ENCODE peak calls at places on chromosomes 1 and 21, in eight cellular contexts. M is H9, W is stomach, Q is lower lobe of right lung, U is Calu3, A is psoas muscle, E is mammary epithelial cell, I is B cell. L is an unnamed sample.

GRCh38 chr1:207134550-207134949 is 30.5 kb downstream of the C4BPA start:
- DNase-seq in W (no peak), Q (no peak), E (no peak), A (no peak), I (no peak), M (no peak), U (no peak), L (no peak)

GRCh38 chr21:46384556-46384955 is 60.6 kb downstream of the PCNT start:
- DNase-seq in E (no peak), U (no peak), W (no peak), Q (no peak), A (no peak), I (no peak), M (no peak), L (no peak)

GRCh38 chr1:234758851-234759250 is 148.9 kb upstream of the IRF2BP2 start:
- DNase-seq in I (no peak), Q (no peak), A (no peak), W (no peak), M (no peak), E (no peak), U (no peak), L (no peak)

GRCh38 chr1:186026946-186027345 is 292.8 kb downstream of the HMCN1 start:
- DNase-seq in Q (no peak), U (no peak), W (no peak), M (no peak), E (no peak), I (no peak), A (no peak), L (no peak)

GRCh38 chr1:101483982-101484381 is 247.2 kb downstream of the S1PR1 start:
- DNase-seq in A (no peak), U (no peak), Q (no peak), W (no peak), I (no peak), M (no peak), E (no peak), L (no peak)

GRCh38 chr1:16082283-16083038 is 9.0 kb upstream of the FAM131C start:
- DNase-seq in U (peak), A (peak), M (peak), E (peak), Q (peak), I (peak), W (peak), L (no peak)

GRCh38 chr1:214377886-214378285 is 96.9 kb downstream of the SMYD2 start:
- DNase-seq in W (no peak), A (no peak), Q (no peak), E (peak), M (no peak), I (no peak), U (no peak), L (no peak)

GRCh38 chr1:2112280-2112701 is 62.1 kb downstream of the PRKCZ start:
- DNase-seq in U (no peak), I (peak), M (no peak), W (no peak), A (peak), Q (peak), E (no peak), L (no peak)

GRCh38 chr1:154863702-154864174 is 6.3 kb downstream of the KCNN3 start:
- DNase-seq in W (peak), U (peak), I (no peak), Q (no peak), A (peak), M (peak), E (no peak), L (no peak)

GRCh38 chr1:7255303-7256058 is 470.2 kb downstream of the CAMTA1 start:
- DNase-seq in Q (no peak), M (no peak), A (no peak), U (no peak), I (no peak), W (no peak), E (no peak), L (peak)

GRCh38 chr1:201360901-201361651 is 16.4 kb downstream of the TNNT2 start:
- DNase-seq in A (no peak), Q (peak), W (no peak), U (no peak), I (no peak), E (no peak), M (no peak), L (no peak)

GRCh38 chr1:155220566-155220965 is 12.1 kb downstream of the MTX1 start:
- DNase-seq in Q (no peak), W (no peak), A (no peak), E (no peak), U (no peak), I (no peak), M (no peak), L (no peak)

GRCh38 chr1:11316701-11317100 is 43.7 kb downstream of the UBIAD1 start:
- DNase-seq in A (no peak), E (peak), U (no peak), M (no peak), W (no peak), I (no peak), Q (no peak), L (no peak)

GRCh38 chr1:108896160-108897150 is 19.7 kb downstream of the GPSM2 start:
- DNase-seq in U (no peak), A (peak), Q (no peak), I (no peak), E (no peak), M (peak), W (no peak), L (no peak)

GRCh38 chr1:171300401-171300800 is 13.6 kb upstream of the FMO4 start:
- DNase-seq in E (no peak), I (no peak), W (no peak), A (no peak), M (no peak), U (no peak), Q (no peak), L (no peak)

GRCh38 chr1:150022357-150022756 is 11.8 kb upstream of the OTUD7B start:
- DNase-seq in A (no peak), U (no peak), E (peak), M (peak), W (no peak), Q (no peak), I (no peak), L (no peak)

GRCh38 chr1:18340158-18340764 is 140.5 kb upstream of the KLHDC7A start:
- DNase-seq in E (no peak), U (no peak), Q (no peak), I (no peak), W (no peak), M (no peak), A (no peak), L (no peak)

GRCh38 chr1:15757575-15758401 is 807 bp upstream of the FBLIM1 start:
- DNase-seq in I (no peak), Q (no peak), M (peak), A (no peak), U (no peak), W (no peak), E (no peak), L (no peak)

GRCh38 chr1:97017895-97018294 is 296.3 kb downstream of the PTBP2 start:
- DNase-seq in A (no peak), I (no peak), Q (no peak), M (peak), W (no peak), U (peak), E (no peak), L (no peak)

GRCh38 chr1:20666804-20667203 is 5.6 kb upstream of the DDOST start:
- DNase-seq in Q (no peak), E (peak), W (no peak), A (no peak), I (no peak), U (no peak), M (no peak), L (no peak)

GRCh38 chr1:27530192-27530591 is 40.2 kb upstream of the WASF2 start:
- DNase-seq in A (no peak), U (no peak), E (no peak), Q (no peak), I (no peak), M (no peak), W (no peak), L (no peak)

GRCh38 chr21:32727478-32727727 is 410 bp downstream of the SYNJ1 start:
- DNase-seq in M (no peak), Q (no peak), U (peak), W (peak), A (peak), I (no peak), E (no peak), L (no peak)

GRCh38 chr1:145962157-145963102 is 1.9 kb downstream of the ANKRD34A start:
- DNase-seq in I (peak), E (no peak), Q (no peak), A (peak), U (no peak), M (no peak), W (no peak), L (no peak)

GRCh38 chr1:107750364-107750959 is 214.5 kb downstream of the VAV3 start:
- DNase-seq in E (peak), W (peak), M (peak), A (no peak), I (no peak), U (peak), Q (peak), L (peak)

GRCh38 chr1:235069577-235070563 is 58.8 kb downstream of the TOMM20 start:
- DNase-seq in E (peak), I (no peak), U (peak), Q (peak), M (no peak), W (peak), A (peak), L (no peak)

DNA sequence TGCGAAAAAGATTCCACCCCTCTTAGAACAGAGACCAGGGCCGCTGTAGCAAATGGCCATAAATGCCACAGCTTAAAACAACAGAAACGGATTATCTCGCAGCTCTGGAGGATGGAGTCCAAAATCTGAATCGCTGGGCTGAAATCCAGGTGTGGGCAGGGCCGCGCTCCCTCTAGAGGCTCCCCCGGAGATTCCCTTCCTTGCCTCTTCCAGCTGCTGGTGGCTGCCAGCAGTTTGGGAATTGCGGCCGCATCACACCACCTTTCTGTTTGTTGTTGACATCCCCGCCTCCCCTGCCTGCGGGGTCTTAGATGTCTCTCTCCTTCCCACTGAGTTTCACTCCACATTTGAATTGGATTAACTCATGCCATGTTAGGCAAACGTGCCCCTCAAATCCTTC is 15.6 kb downstream of the PDE9A start:
- DNase-seq in W (no peak), U (no peak), Q (no peak), I (no peak), A (no peak), M (peak), E (no peak), L (no peak)
- TF ChIP-seq CTCF in W (no peak), U (no peak), Q (no peak), I (no peak), A (no peak), M (peak), E (peak), L (no peak)

GRCh38 chr1:47765742-47766485 is 231.3 kb downstream of the TRABD2B start:
- DNase-seq in E (no peak), W (no peak), I (no peak), Q (no peak), U (no peak), M (no peak), A (no peak), L (no peak)
- TF ChIP-seq CTCF in E (no peak), W (no peak), I (no peak), Q (no peak), U (no peak), M (peak), A (no peak), L (no peak)

GRCh38 chr1:95035536-95035935 is 37.2 kb downstream of the ALG14 start:
- DNase-seq in W (no peak), I (no peak), A (no peak), U (no peak), M (no peak), E (peak), Q (no peak), L (peak)
- TF ChIP-seq CTCF in W (no peak), I (no peak), A (no peak), U (no peak), M (no peak), E (no peak), Q (no peak), L (no peak)

DNA sequence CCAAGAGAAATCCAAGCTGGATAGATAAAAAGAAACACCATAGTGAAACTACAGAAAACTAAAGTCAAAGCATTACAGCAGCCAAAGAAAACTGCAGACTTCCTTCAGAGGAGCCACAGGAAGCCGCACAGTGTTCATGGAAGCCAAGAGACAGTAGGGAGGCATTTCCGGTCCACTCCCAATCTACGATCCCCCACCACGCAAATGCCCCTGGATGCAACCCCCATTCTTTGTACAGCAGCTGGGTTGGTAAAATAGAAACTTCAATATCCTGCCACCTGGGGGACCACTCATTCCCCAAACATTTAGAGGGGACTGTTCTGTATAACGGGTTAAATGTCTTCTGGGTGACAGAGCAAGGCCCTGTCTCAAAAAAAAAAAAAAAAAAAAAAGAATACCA is 43.9 kb upstream of the TSPEAR start:
- DNase-seq in A (no peak), I (no peak), M (peak), W (no peak), U (no peak), Q (no peak), E (no peak), L (no peak)
- TF ChIP-seq CTCF in A (no peak), I (peak), M (no peak), W (no peak), U (no peak), Q (no peak), E (no peak), L (peak)

DNA sequence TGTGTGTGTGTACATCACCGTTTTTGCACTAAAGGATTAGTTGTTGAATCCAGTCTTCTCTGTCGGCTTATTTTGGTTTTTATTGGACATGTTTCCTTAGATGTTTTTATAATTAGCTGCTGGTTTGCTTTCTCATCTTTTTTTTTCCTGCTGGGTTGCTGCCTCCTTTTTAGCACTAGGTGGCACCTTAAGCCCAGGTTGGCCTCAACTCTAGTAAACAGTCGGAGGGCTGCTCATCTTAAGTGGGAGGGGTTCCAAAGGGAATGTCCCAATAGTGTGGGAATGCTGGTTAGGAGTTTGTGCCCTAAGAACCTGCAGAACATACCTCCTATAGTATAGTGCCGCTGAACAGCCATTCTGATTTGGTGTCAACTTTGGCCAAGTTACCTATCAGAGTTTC is 570.1 kb upstream of the CXADR start:
- DNase-seq in I (no peak), Q (no peak), U (peak), E (peak), A (no peak), W (no peak), M (peak), L (no peak)
- TF ChIP-seq CTCF in I (no peak), Q (no peak), U (peak), E (no peak), A (no peak), W (no peak), M (peak), L (peak)

DNA sequence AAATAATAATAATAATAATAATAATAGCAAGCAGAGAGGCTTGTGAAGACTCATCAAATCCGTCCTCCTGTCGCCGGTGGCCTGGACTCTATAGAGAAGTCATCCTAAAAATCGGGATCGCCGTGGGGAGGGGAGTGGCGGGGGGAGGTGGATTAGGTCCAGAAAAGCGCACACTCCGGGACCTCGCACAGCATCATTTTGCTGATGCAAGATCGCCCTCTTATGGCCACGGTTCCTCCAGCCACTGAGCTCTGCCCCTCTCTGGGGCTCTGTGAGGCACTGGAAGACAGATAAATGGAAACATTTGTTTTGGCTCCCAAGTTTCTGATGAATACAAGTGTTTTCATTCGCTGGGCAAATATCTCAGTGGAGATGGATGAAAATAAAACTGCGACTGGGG is 612.0 kb downstream of the MATN1 start:
- DNase-seq in A (peak), W (peak), I (no peak), Q (no peak), U (peak), E (peak), M (peak), L (no peak)
- TF ChIP-seq CTCF in A (peak), W (no peak), I (no peak), Q (peak), U (peak), E (peak), M (peak), L (peak)

DNA sequence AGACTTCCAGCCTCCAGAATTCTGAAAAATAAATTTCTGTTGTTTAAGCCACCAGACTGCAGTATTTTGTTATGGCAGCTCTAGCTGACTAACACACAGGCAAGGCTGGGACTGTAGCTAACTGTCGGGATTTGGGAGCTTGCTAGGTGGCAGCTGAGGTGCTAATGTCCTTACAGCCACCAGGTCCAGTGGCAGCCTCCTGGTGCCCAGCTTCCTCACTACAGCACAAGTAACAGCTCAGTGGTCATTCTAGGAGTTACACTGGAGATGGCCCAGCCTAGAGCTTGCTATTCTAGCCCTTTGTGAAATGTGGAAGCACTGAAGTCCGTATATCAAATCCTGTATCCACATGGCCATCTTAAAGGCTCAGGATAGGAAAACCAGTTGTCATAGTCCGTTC is 4.3 kb upstream of the C1orf115 start:
- DNase-seq in E (no peak), M (peak), I (no peak), U (peak), Q (no peak), A (no peak), W (no peak), L (no peak)
- TF ChIP-seq CTCF in E (no peak), M (peak), I (no peak), U (no peak), Q (no peak), A (no peak), W (no peak), L (no peak)

GRCh38 chr1:157739229-157739901 is 37.6 kb downstream of the FCRL2 start:
- DNase-seq in Q (no peak), A (no peak), E (peak), U (peak), W (no peak), I (no peak), M (peak), L (no peak)
- TF ChIP-seq CTCF in Q (no peak), A (no peak), E (peak), U (no peak), W (no peak), I (no peak), M (no peak), L (no peak)

DNA sequence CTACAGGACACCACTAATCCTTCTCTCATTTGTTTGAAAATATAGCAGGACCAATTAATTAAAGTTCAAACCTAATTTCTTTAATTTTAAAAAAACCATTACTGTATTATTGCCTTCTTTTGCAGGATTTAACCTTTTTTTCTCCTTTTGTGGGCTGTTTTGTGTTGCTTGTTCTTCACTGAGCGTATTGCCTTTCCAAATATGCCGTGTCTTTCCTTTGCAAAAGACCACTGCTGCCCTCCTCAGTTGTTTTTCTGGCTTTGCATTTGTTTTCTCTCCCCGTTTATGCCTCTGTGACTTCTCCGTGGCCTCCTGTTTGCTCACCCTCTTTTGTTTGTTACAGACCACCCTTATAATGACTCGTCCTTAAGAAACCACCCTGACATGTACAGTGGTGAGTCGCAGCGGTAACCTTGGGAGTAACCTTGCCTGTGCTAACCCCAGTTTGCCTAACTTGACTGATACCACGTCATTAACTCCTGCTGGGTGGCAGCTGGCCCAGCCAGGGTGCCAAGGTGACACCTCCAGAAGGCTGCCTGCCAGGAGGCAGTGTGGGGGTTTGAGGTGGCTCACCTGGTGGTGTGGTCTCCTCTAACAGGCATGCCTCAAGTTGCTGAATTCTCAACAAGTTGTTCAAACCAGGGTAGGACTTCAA is 81.1 kb upstream of the CNTN2 start:
- DNase-seq in Q (no peak), U (no peak), E (no peak), A (no peak), M (no peak), I (no peak), W (peak), L (no peak)
- TF ChIP-seq CTCF in Q (no peak), U (no peak), E (no peak), A (no peak), M (peak), I (no peak), W (no peak), L (no peak)

GRCh38 chr1:37189111-37189510 is 154.8 kb upstream of the GRIK3 start:
- DNase-seq in E (no peak), M (no peak), W (no peak), U (no peak), I (no peak), Q (no peak), A (no peak), L (no peak)
- TF ChIP-seq CTCF in E (no peak), M (no peak), W (no peak), U (no peak), I (no peak), Q (no peak), A (no peak), L (no peak)

L was measured in AG09309.